ENCODE peak calls at places on chromosomes 2 and 18, in four cellular contexts. H is K562, S is HL-60, N is GM12878. V is an unnamed sample.

GRCh38 chr2:172305066-172305465 is 122.3 kb upstream of the ITGA6 start:
- DNase-seq in H (no peak), S (no peak), N (no peak), V (no peak)

GRCh38 chr2:107730898-107731297 is 95.8 kb upstream of the RGPD4 start:
- DNase-seq in H (no peak), N (no peak), S (no peak), V (no peak)

GRCh38 chr2:65098741-65099140 is 31.2 kb downstream of the RAB1A start:
- DNase-seq in N (no peak), H (no peak), S (no peak), V (no peak)

GRCh38 chr2:101756266-101756665 is 58.8 kb downstream of the MAP4K4 start:
- DNase-seq in H (no peak), S (no peak), N (no peak), V (no peak)

GRCh38 chr2:121095257-121096080 is 189.5 kb downstream of the TFCP2L1 start:
- DNase-seq in N (no peak), H (peak; percentile 73), S (peak; percentile 48), V (no peak)

GRCh38 chr18:22424564-22424963 is 6.8 kb upstream of the CTAGE1 start:
- DNase-seq in N (no peak), S (no peak), H (no peak), V (no peak)

GRCh38 chr2:37688771-37689468 is 17.5 kb upstream of the CDC42EP3 start:
- DNase-seq in H (no peak), N (no peak), S (no peak), V (no peak)

GRCh38 chr2:48528431-48528830 is 1.5 kb upstream of the STON1 start:
- DNase-seq in H (no peak), S (no peak), N (no peak), V (no peak)

GRCh38 chr18:55324166-55324565 is 263.8 kb downstream of the TCF4 start:
- DNase-seq in H (no peak), S (no peak), N (no peak), V (no peak)

GRCh38 chr2:131093066-131093842 is at the start of gene FAM168B:
- DNase-seq in N (peak; percentile 27), S (peak; percentile 82), H (peak; percentile 89), V (peak; percentile 91)

GRCh38 chr2:154439156-154439555 is 259.3 kb upstream of the KCNJ3 start:
- DNase-seq in H (no peak), N (no peak), S (no peak), V (no peak)

GRCh38 chr2:207504513-207505171 is 25.1 kb upstream of the CREB1 start:
- DNase-seq in H (no peak), S (no peak), N (no peak), V (no peak)

GRCh38 chr18:13381907-13382682 is 163.5 kb downstream of the LDLRAD4 start:
- DNase-seq in N (no peak), S (no peak), H (no peak), V (peak; percentile 50)

GRCh38 chr2:25252291-25253152 is 84.1 kb upstream of the POMC start:
- DNase-seq in H (peak; percentile 97), N (no peak), S (no peak), V (peak; percentile 91)

GRCh38 chr2:133508546-133509165 is 59.6 kb downstream of the NCKAP5 start:
- DNase-seq in S (no peak), H (no peak), N (no peak), V (no peak)

GRCh38 chr2:6723865-6724571 is 141.7 kb downstream of the CMPK2 start:
- DNase-seq in H (no peak), N (no peak), S (no peak), V (no peak)

GRCh38 chr18:49052891-49053644 is 102.3 kb upstream of the SMAD7 start:
- DNase-seq in N (no peak), S (peak; percentile 93), H (no peak), V (no peak)

GRCh38 chr2:239017491-239018098 is 169.7 kb downstream of the TWIST2 start:
- DNase-seq in S (no peak), N (no peak), H (no peak), V (no peak)

GRCh38 chr2:238122287-238123217 is 15.9 kb upstream of the KLHL30 start:
- DNase-seq in N (no peak), H (no peak), S (no peak), V (no peak)

GRCh38 chr18:2932247-2933181 is 80.4 kb downstream of the LPIN2 start:
- DNase-seq in N (peak; percentile 23), H (peak; percentile 66), S (peak; percentile 70), V (no peak)

GRCh38 chr2:102206666-102207341 is 20.0 kb downstream of the IL1RL2 start:
- DNase-seq in N (no peak), H (no peak), S (no peak), V (no peak)

GRCh38 chr2:108412995-108413726 is 35.4 kb downstream of the SULT1C4 start:
- DNase-seq in H (no peak), N (no peak), S (no peak), V (no peak)

GRCh38 chr2:232781765-232782164 is 5.4 kb upstream of the KCNJ13 start:
- DNase-seq in N (peak; percentile 55), S (no peak), H (no peak), V (no peak)

GRCh38 chr18:42157420-42157819 is 202.4 kb downstream of the PIK3C3 start:
- DNase-seq in H (no peak), N (no peak), S (no peak), V (no peak)

GRCh38 chr2:172162225-172162733 is 59.6 kb upstream of the DLX2 start:
- DNase-seq in N (no peak), H (no peak), S (no peak), V (no peak)

DNA sequence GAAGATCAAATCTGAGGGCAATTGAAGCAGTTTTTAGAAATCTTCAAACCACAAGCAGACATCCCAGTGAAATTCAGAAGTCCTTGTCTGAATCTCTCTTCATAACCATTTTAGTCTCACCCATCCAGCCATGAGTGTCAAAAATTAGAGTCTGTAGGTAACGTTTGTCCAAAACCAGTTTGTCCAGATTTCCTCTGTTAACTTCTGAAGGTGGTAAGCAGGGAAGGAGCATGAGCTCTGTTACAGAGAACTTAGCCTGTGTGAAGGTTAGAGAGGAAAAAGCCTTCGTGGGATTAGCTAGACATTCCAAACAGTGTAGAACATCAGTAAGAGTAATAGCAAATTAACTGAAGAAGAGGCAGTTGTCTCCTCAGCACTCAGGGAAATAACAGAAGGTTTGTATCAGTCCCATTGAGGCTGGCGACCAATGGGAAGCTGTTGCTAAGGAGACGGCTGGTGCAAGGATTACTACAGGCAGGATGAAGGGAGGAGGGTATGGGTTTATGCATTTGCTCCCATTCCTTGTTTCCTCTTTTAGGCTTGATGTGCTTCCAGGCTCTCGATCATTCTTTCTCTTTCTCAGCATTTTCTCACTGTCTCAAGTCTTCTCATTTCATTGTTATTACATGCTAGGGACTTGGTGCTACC is 8.7 kb upstream of the GPR155 start:
- DNase-seq in S (no peak), H (no peak), N (no peak), V (no peak)
- TF ChIP-seq SPI1 in S (no peak), H (no peak), N (no peak), V (no peak)

DNA sequence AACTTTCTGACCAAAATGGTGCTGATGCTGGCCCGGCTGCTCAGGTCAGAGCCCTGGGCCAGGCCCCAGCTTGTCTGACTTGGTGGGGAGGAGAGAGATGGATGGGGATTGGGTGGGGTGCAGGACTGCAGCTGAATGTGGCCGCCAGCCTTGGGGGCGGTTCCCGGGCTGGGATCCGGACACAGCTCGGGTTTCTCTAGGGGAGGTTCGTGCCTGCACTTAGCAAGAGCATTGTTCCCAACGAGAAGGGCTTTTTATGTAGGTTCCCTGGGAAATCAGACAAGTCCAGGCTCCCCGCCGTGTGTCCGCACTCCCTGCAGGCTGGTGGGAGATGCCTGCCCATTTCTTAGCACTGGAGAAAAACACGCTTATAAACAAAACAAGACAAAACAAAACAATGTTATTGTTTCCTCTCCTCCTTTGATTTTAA is 50.5 kb upstream of the HS6ST1 start:
- DNase-seq in S (no peak), H (no peak), N (no peak), V (no peak)
- TF ChIP-seq SPI1 in S (no peak), H (no peak), N (no peak), V (no peak)

GRCh38 chr2:134772493-134773169 is 53.8 kb upstream of the TMEM163 start:
- DNase-seq in N (no peak), H (no peak), S (no peak), V (no peak)

GRCh38 chr2:134773372-134774073 is 54.7 kb upstream of the TMEM163 start:
- DNase-seq in H (no peak), S (no peak), N (no peak), V (no peak)

GRCh38 chr2:134774786-134775641 is 56.2 kb upstream of the TMEM163 start:
- DNase-seq in H (no peak), N (no peak), S (no peak), V (no peak)

GRCh38 chr2:134774074-134774742 is 55.4 kb upstream of the TMEM163 start:
- DNase-seq in S (no peak), H (no peak), N (no peak), V (no peak)

DNA sequence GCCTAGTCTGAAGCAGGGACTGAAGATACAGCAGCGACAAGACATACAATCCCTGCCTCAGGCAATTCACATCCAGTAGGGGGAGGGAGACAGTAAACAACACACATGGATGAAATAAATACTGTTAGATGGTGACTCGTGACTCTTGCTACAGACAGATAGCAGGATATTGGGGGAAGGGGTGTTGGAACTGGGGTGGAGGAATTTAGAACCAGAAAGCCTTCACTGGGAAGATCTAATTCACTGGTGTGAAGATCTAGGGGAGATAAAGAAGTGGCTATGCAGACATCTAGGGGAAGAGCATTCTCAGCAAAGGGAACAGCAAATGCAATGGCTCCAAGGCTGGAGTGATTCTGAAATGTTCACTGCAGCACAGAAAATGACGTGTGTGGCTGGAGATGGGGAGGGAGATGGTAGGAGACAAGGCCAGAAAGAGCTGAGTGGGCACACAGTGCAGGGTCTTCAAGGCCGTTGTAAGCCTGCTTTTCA is 52.6 kb upstream of the TMEM163 start:
- DNase-seq in H (no peak), S (no peak), N (no peak), V (no peak)
- TF ChIP-seq SPI1 in H (no peak), S (no peak), N (no peak), V (no peak)

DNA sequence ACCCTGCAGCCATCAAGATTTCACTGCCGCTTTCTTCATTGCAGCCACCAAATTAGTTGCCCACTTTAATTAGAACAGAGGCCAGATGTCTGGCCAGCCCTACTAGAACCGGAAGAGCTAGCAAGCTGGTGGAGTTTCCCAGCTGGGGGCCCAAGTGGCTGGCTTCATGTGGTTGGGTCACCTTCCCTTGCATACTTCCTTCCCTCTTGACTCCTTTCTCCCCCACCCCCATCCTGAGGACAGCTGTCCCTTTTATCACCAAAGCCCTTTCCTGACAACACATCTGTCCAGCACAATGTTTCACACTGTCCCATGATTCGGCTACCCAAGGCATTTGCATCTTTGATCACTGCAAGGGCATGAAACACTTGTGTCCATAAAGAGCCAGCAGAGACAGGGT is 187.3 kb downstream of the BCL11A start:
- DNase-seq in H (no peak), S (peak; percentile 89), N (no peak), V (no peak)
- TF ChIP-seq SPI1 in H (no peak), S (peak; percentile 28), N (no peak), V (peak; percentile 1)

DNA sequence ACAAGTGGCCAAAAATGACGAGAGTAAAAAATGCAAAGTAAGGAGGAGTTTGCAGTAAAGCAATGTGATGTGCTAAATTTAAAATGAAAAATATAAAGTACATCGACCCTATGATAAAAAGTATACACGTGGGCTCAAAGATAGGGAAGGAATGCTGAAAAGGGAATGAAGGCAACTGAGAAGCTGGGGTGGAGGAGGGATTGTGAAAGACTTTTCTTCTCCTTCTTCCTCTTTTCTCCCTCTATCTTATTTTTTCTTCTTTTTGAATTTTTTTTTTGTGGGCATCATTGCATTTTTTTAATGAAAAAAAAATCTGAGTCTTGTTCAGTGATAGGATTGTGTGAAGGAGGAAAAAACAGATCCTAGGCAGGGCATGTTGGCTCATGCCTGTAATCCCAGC is 57.6 kb upstream of the STK17B start:
- DNase-seq in H (no peak), S (no peak), N (no peak), V (no peak)
- TF ChIP-seq SPI1 in H (no peak), S (peak; percentile 62), N (no peak), V (no peak)

V was measured in GM12891.